ENCODE peak calls at places on chromosomes 3 and 15, in seven cellular contexts. One of them, this sample, is unnamed.

GRCh38 chr15:83327041-83327440 is 42.6 kb upstream of the BNC1 start:
- DNase-seq in ovary: no peak
- DNase-seq in endothelial cell: no peak
- DNase-seq in sigmoid colon: no peak
- DNase-seq in mucosa of descending colon: no peak
- DNase-seq in right lobe of liver: no peak
- DNase-seq in OCI-LY7: no peak
- DNase-seq in this sample: no peak

GRCh38 chr3:73074681-73075305 is 13.3 kb downstream of the EBLN2 start:
- DNase-seq in endothelial cell: no peak
- DNase-seq in mucosa of descending colon: no peak
- DNase-seq in sigmoid colon: no peak
- DNase-seq in OCI-LY7: no peak
- DNase-seq in right lobe of liver: no peak
- DNase-seq in ovary: no peak
- DNase-seq in this sample: no peak

GRCh38 chr15:63587527-63587926 is 9.7 kb upstream of the FBXL22 start:
- DNase-seq in ovary: no peak
- DNase-seq in mucosa of descending colon: no peak
- DNase-seq in endothelial cell: no peak
- DNase-seq in right lobe of liver: no peak
- DNase-seq in OCI-LY7: no peak
- DNase-seq in sigmoid colon: no peak
- DNase-seq in this sample: no peak

GRCh38 chr3:128329491-128330300 is 137.0 kb downstream of the DNAJB8 start:
- DNase-seq in OCI-LY7: no peak
- DNase-seq in ovary: peak; percentile 15
- DNase-seq in sigmoid colon: peak; percentile 64
- DNase-seq in mucosa of descending colon: no peak
- DNase-seq in endothelial cell: no peak
- DNase-seq in right lobe of liver: peak; percentile 42
- DNase-seq in this sample: no peak

GRCh38 chr3:144127700-144128099 is 156.1 kb downstream of the DIPK2A start:
- DNase-seq in ovary: no peak
- DNase-seq in sigmoid colon: no peak
- DNase-seq in mucosa of descending colon: no peak
- DNase-seq in right lobe of liver: no peak
- DNase-seq in endothelial cell: no peak
- DNase-seq in OCI-LY7: no peak
- DNase-seq in this sample: no peak

GRCh38 chr3:12956316-12956660 is 114.9 kb upstream of the RPL32 start:
- DNase-seq in sigmoid colon: no peak
- DNase-seq in OCI-LY7: no peak
- DNase-seq in right lobe of liver: no peak
- DNase-seq in endothelial cell: no peak
- DNase-seq in mucosa of descending colon: no peak
- DNase-seq in ovary: no peak
- DNase-seq in this sample: no peak

GRCh38 chr3:121552379-121552778 is 6.6 kb upstream of the POLQ start:
- DNase-seq in OCI-LY7: no peak
- DNase-seq in right lobe of liver: no peak
- DNase-seq in mucosa of descending colon: no peak
- DNase-seq in ovary: no peak
- DNase-seq in endothelial cell: no peak
- DNase-seq in sigmoid colon: no peak
- DNase-seq in this sample: no peak

GRCh38 chr3:110070539-110070916 is 733.2 kb upstream of the DPPA4 start:
- DNase-seq in sigmoid colon: no peak
- DNase-seq in OCI-LY7: no peak
- DNase-seq in ovary: no peak
- DNase-seq in endothelial cell: no peak
- DNase-seq in mucosa of descending colon: no peak
- DNase-seq in right lobe of liver: no peak
- DNase-seq in this sample: no peak

GRCh38 chr15:60237411-60237810 is 160.4 kb downstream of the ANXA2 start:
- DNase-seq in OCI-LY7: no peak
- DNase-seq in right lobe of liver: no peak
- DNase-seq in ovary: no peak
- DNase-seq in mucosa of descending colon: no peak
- DNase-seq in endothelial cell: no peak
- DNase-seq in sigmoid colon: no peak
- DNase-seq in this sample: no peak

GRCh38 chr3:169298247-169298992 is 365.1 kb downstream of the MECOM start:
- DNase-seq in endothelial cell: no peak
- DNase-seq in sigmoid colon: no peak
- DNase-seq in OCI-LY7: no peak
- DNase-seq in ovary: no peak
- DNase-seq in mucosa of descending colon: no peak
- DNase-seq in right lobe of liver: no peak
- DNase-seq in this sample: peak; percentile 54

GRCh38 chr3:37741644-37742043 is 120.0 kb upstream of the CTDSPL start:
- DNase-seq in endothelial cell: peak; percentile 13
- DNase-seq in sigmoid colon: peak; percentile 72
- DNase-seq in mucosa of descending colon: no peak
- DNase-seq in right lobe of liver: peak; percentile 53
- DNase-seq in OCI-LY7: peak; percentile 7
- DNase-seq in ovary: peak; percentile 24
- DNase-seq in this sample: peak; percentile 43

GRCh38 chr3:59595830-59596229 is 546.0 kb upstream of the CFAP20DC start:
- DNase-seq in sigmoid colon: no peak
- DNase-seq in mucosa of descending colon: no peak
- DNase-seq in endothelial cell: no peak
- DNase-seq in OCI-LY7: no peak
- DNase-seq in ovary: no peak
- DNase-seq in right lobe of liver: no peak
- DNase-seq in this sample: no peak

GRCh38 chr3:78976200-78976599 is 791.6 kb downstream of the ROBO1 start:
- DNase-seq in mucosa of descending colon: no peak
- DNase-seq in OCI-LY7: no peak
- DNase-seq in endothelial cell: no peak
- DNase-seq in ovary: no peak
- DNase-seq in sigmoid colon: no peak
- DNase-seq in right lobe of liver: no peak
- DNase-seq in this sample: no peak

GRCh38 chr3:50164056-50164455 is 8.9 kb downstream of the SEMA3F start:
- DNase-seq in endothelial cell: no peak
- DNase-seq in sigmoid colon: peak; percentile 96
- DNase-seq in ovary: peak; percentile 62
- DNase-seq in mucosa of descending colon: no peak
- DNase-seq in right lobe of liver: no peak
- DNase-seq in OCI-LY7: no peak
- DNase-seq in this sample: no peak

GRCh38 chr15:39472661-39473657 is 107.9 kb upstream of the THBS1 start:
- DNase-seq in endothelial cell: no peak
- DNase-seq in sigmoid colon: peak; percentile 99
- DNase-seq in right lobe of liver: peak; percentile 59
- DNase-seq in ovary: peak; percentile 87
- DNase-seq in mucosa of descending colon: peak; percentile 79
- DNase-seq in OCI-LY7: no peak
- DNase-seq in this sample: no peak

GRCh38 chr3:117246771-117247555 is 537.4 kb downstream of the TUSC7 start:
- DNase-seq in sigmoid colon: no peak
- DNase-seq in ovary: no peak
- DNase-seq in OCI-LY7: no peak
- DNase-seq in right lobe of liver: no peak
- DNase-seq in endothelial cell: no peak
- DNase-seq in mucosa of descending colon: no peak
- DNase-seq in this sample: no peak

GRCh38 chr3:188497021-188497420 is 343.1 kb downstream of the LPP start:
- DNase-seq in right lobe of liver: no peak
- DNase-seq in sigmoid colon: no peak
- DNase-seq in mucosa of descending colon: no peak
- DNase-seq in endothelial cell: no peak
- DNase-seq in ovary: no peak
- DNase-seq in OCI-LY7: no peak
- DNase-seq in this sample: no peak

GRCh38 chr3:124858275-124858674 is 28.9 kb downstream of the ITGB5 start:
- DNase-seq in OCI-LY7: no peak
- DNase-seq in ovary: no peak
- DNase-seq in endothelial cell: no peak
- DNase-seq in right lobe of liver: no peak
- DNase-seq in mucosa of descending colon: no peak
- DNase-seq in sigmoid colon: no peak
- DNase-seq in this sample: no peak

GRCh38 chr3:164779816-164780215 is 298.5 kb downstream of the SI start:
- DNase-seq in right lobe of liver: no peak
- DNase-seq in OCI-LY7: no peak
- DNase-seq in ovary: no peak
- DNase-seq in mucosa of descending colon: no peak
- DNase-seq in sigmoid colon: no peak
- DNase-seq in endothelial cell: no peak
- DNase-seq in this sample: no peak

GRCh38 chr3:141646760-141647561 is 91.1 kb upstream of the RNF7 start:
- DNase-seq in mucosa of descending colon: no peak
- DNase-seq in OCI-LY7: peak; percentile 39
- DNase-seq in endothelial cell: peak; percentile 38
- DNase-seq in ovary: peak; percentile 60
- DNase-seq in right lobe of liver: no peak
- DNase-seq in sigmoid colon: no peak
- DNase-seq in this sample: peak; percentile 67

GRCh38 chr15:72005483-72005882 is 112.5 kb downstream of the MYO9A start:
- DNase-seq in endothelial cell: no peak
- DNase-seq in right lobe of liver: no peak
- DNase-seq in ovary: no peak
- DNase-seq in OCI-LY7: no peak
- DNase-seq in mucosa of descending colon: no peak
- DNase-seq in sigmoid colon: no peak
- DNase-seq in this sample: no peak

GRCh38 chr3:73955671-73956070 is 330.9 kb upstream of the PDZRN3 start:
- DNase-seq in endothelial cell: no peak
- DNase-seq in ovary: no peak
- DNase-seq in sigmoid colon: no peak
- DNase-seq in mucosa of descending colon: no peak
- DNase-seq in OCI-LY7: no peak
- DNase-seq in right lobe of liver: no peak
- DNase-seq in this sample: no peak

GRCh38 chr3:146503459-146504202 is 34.3 kb upstream of the PLSCR2 start:
- DNase-seq in mucosa of descending colon: peak; percentile 53
- DNase-seq in sigmoid colon: no peak
- DNase-seq in ovary: no peak
- DNase-seq in endothelial cell: no peak
- DNase-seq in OCI-LY7: no peak
- DNase-seq in right lobe of liver: no peak
- DNase-seq in this sample: peak; percentile 88

GRCh38 chr15:83710452-83710851 is 56.5 kb downstream of the ADAMTSL3 start:
- DNase-seq in endothelial cell: no peak
- DNase-seq in sigmoid colon: no peak
- DNase-seq in mucosa of descending colon: no peak
- DNase-seq in ovary: no peak
- DNase-seq in OCI-LY7: no peak
- DNase-seq in right lobe of liver: no peak
- DNase-seq in this sample: no peak

GRCh38 chr15:25863067-25863967 is at the start of gene ATP10A:
- DNase-seq in OCI-LY7: no peak
- DNase-seq in ovary: peak; percentile 38
- DNase-seq in mucosa of descending colon: peak; percentile 54
- DNase-seq in right lobe of liver: no peak
- DNase-seq in endothelial cell: peak; percentile 27
- DNase-seq in sigmoid colon: peak; percentile 74
- DNase-seq in this sample: no peak

GRCh38 chr3:48338635-48339034 is 5.2 kb upstream of the SPINK8 start:
- DNase-seq in mucosa of descending colon: no peak
- DNase-seq in sigmoid colon: no peak
- DNase-seq in ovary: no peak
- DNase-seq in OCI-LY7: no peak
- DNase-seq in right lobe of liver: no peak
- DNase-seq in endothelial cell: no peak
- DNase-seq in this sample: no peak

GRCh38 chr3:54358969-54359648 is 236.8 kb downstream of the CACNA2D3 start:
- DNase-seq in endothelial cell: no peak
- DNase-seq in OCI-LY7: no peak
- DNase-seq in mucosa of descending colon: no peak
- DNase-seq in ovary: no peak
- DNase-seq in sigmoid colon: no peak
- DNase-seq in right lobe of liver: peak; percentile 82
- DNase-seq in this sample: no peak

GRCh38 chr15:91308855-91309254 is 208.8 kb downstream of the SV2B start:
- DNase-seq in OCI-LY7: no peak
- DNase-seq in right lobe of liver: no peak
- DNase-seq in ovary: no peak
- DNase-seq in sigmoid colon: no peak
- DNase-seq in endothelial cell: no peak
- DNase-seq in mucosa of descending colon: no peak
- DNase-seq in this sample: no peak
- TF ChIP-seq CTCF in OCI-LY7: no peak
- TF ChIP-seq CTCF in right lobe of liver: no peak
- TF ChIP-seq CTCF in ovary: no peak
- TF ChIP-seq CTCF in sigmoid colon: no peak
- TF ChIP-seq CTCF in endothelial cell: no peak
- TF ChIP-seq CTCF in mucosa of descending colon: no peak
- TF ChIP-seq CTCF in this sample: no peak

GRCh38 chr3:151814588-151814987 is 672 bp downstream of the AADAC start:
- DNase-seq in ovary: no peak
- DNase-seq in mucosa of descending colon: no peak
- DNase-seq in sigmoid colon: no peak
- DNase-seq in OCI-LY7: no peak
- DNase-seq in endothelial cell: no peak
- DNase-seq in right lobe of liver: peak; percentile 81
- DNase-seq in this sample: no peak
- TF ChIP-seq CTCF in ovary: no peak
- TF ChIP-seq CTCF in mucosa of descending colon: no peak
- TF ChIP-seq CTCF in sigmoid colon: no peak
- TF ChIP-seq CTCF in OCI-LY7: no peak
- TF ChIP-seq CTCF in endothelial cell: no peak
- TF ChIP-seq CTCF in right lobe of liver: no peak
- TF ChIP-seq CTCF in this sample: no peak

DNA sequence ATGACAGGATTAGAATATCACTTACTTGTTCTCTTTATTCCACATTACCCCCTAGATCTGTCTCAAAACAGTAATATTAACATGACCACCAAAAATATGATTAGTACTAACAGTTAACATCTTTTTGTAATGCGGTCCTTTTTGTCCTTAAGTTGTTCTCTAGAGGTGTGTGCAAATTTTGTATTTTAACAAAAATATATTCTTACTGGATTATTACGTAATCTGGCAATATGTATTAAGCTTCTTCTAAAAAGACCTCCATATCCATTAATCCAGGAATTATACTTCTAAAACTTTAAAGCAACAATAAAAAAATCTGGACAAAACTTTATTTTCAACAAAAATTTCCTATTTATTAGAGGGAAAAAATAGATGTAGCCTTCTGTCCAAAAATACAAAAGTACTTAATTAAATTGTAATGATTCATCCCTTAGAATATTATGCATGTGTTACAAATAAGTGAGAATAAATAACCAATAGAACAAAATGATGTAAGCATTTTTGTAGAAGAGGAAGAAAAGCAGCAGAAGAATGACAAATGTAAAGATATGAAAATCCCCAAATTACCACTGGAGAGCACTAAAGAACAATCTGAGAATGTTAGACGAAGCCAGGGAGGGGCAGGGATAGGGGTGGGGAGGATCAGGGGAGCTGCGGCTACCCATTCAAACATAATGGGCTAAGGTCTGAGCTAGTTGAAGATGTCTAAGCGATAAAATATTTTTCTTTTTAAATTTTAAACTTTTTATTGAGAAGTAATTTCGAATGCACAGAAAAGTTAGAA is 945.6 kb downstream of the MCTP2 start:
- DNase-seq in OCI-LY7: no peak
- DNase-seq in endothelial cell: no peak
- DNase-seq in ovary: no peak
- DNase-seq in right lobe of liver: no peak
- DNase-seq in mucosa of descending colon: no peak
- DNase-seq in sigmoid colon: no peak
- DNase-seq in this sample: no peak
- TF ChIP-seq CTCF in OCI-LY7: no peak
- TF ChIP-seq CTCF in endothelial cell: no peak
- TF ChIP-seq CTCF in ovary: no peak
- TF ChIP-seq CTCF in right lobe of liver: no peak
- TF ChIP-seq CTCF in mucosa of descending colon: no peak
- TF ChIP-seq CTCF in sigmoid colon: no peak
- TF ChIP-seq CTCF in this sample: no peak

GRCh38 chr3:66037330-66037985 is 1.3 kb downstream of the MAGI1 start:
- DNase-seq in right lobe of liver: peak; percentile 73
- DNase-seq in endothelial cell: peak; percentile 50
- DNase-seq in mucosa of descending colon: peak; percentile 61
- DNase-seq in OCI-LY7: no peak
- DNase-seq in ovary: peak; percentile 52
- DNase-seq in sigmoid colon: peak; percentile 71
- DNase-seq in this sample: peak; percentile 73
- TF ChIP-seq CTCF in right lobe of liver: peak; percentile 22
- TF ChIP-seq CTCF in endothelial cell: no peak
- TF ChIP-seq CTCF in mucosa of descending colon: no peak
- TF ChIP-seq CTCF in OCI-LY7: no peak
- TF ChIP-seq CTCF in ovary: no peak
- TF ChIP-seq CTCF in sigmoid colon: peak; percentile 31
- TF ChIP-seq CTCF in this sample: no peak

This sample was measured in Calu3.